ENCODE peak calls at places on chromosomes 11 and 22, in four cellular contexts. P, T, Z and H are unnamed samples.

GRCh38 chr11:128153697-128154048 is 433.7 kb downstream of the ETS1 start:
- DNase-seq in Z (no peak), P (no peak), T (no peak), H (no peak)

GRCh38 chr11:65055538-65055937 is 2.8 kb downstream of the NAALADL1 start:
- DNase-seq in Z (no peak), P (no peak), T (no peak), H (no peak)

GRCh38 chr11:126949066-126949945 is 51.3 kb downstream of the KIRREL3 start:
- DNase-seq in T (no peak), P (no peak), Z (peak; percentile 14), H (no peak)

GRCh38 chr11:94706211-94706610 is 61.9 kb upstream of the AMOTL1 start:
- DNase-seq in P (no peak), T (no peak), Z (peak; percentile 48), H (no peak)

GRCh38 chr11:129728571-129728970 is 87.1 kb upstream of the TMEM45B start:
- DNase-seq in T (no peak), Z (peak; percentile 76), P (no peak), H (no peak)

GRCh38 chr11:30889116-30889765 is 303.1 kb upstream of the MPPED2 start:
- DNase-seq in T (no peak), Z (no peak), P (no peak), H (no peak)

GRCh38 chr11:123145220-123145619 is 49.8 kb downstream of the CLMP start:
- DNase-seq in T (no peak), Z (no peak), P (no peak), H (no peak)

GRCh38 chr11:12201016-12201985 is 90.9 kb downstream of the MICAL2 start:
- DNase-seq in P (peak; percentile 98), T (no peak), Z (no peak), H (no peak)

GRCh38 chr11:115765803-115766239 is 261.6 kb upstream of the CADM1 start:
- DNase-seq in T (no peak), P (no peak), Z (no peak), H (no peak)

GRCh38 chr22:37639771-37640590 is 512 bp downstream of the SH3BP1 start:
- DNase-seq in Z (no peak), P (no peak), T (no peak), H (no peak)

GRCh38 chr22:45726081-45726480 is 54.4 kb downstream of the ATXN10 start:
- DNase-seq in Z (no peak), P (no peak), T (no peak), H (no peak)

GRCh38 chr22:39677967-39678366 is 107.4 kb downstream of the CACNA1I start:
- DNase-seq in P (no peak), Z (no peak), T (no peak), H (no peak)

GRCh38 chr11:78694152-78694551 is 119.5 kb upstream of the NARS2 start:
- DNase-seq in P (no peak), T (no peak), Z (no peak), H (no peak)

GRCh38 chr22:26109686-26110315 is 59.5 kb upstream of the SEZ6L start:
- DNase-seq in Z (no peak), P (no peak), T (no peak), H (no peak)

GRCh38 chr11:75734491-75735180 is 17.0 kb downstream of the MOGAT2 start:
- DNase-seq in Z (peak; percentile 16), P (no peak), T (no peak), H (no peak)

GRCh38 chr11:116615211-116615865 is 157.4 kb downstream of the BUD13 start:
- DNase-seq in T (no peak), Z (no peak), P (no peak), H (no peak)

GRCh38 chr22:49861642-49862407 is 8.2 kb downstream of the ZBED4 start:
- DNase-seq in T (no peak), P (no peak), Z (no peak), H (no peak)

GRCh38 chr11:45737056-45737455 is 67.9 kb upstream of the SLC35C1 start:
- DNase-seq in P (no peak), Z (no peak), T (no peak), H (no peak)

GRCh38 chr11:45593992-45594391 is 71.4 kb downstream of the CHST1 start:
- DNase-seq in Z (no peak), P (no peak), T (no peak), H (no peak)

GRCh38 chr11:63904743-63905142 is 12.2 kb downstream of the RCOR2 start:
- DNase-seq in P (no peak), T (no peak), Z (no peak), H (no peak)

GRCh38 chr11:35373284-35373933 is 45.9 kb downstream of the SLC1A2 start:
- DNase-seq in P (no peak), Z (no peak), T (no peak), H (no peak)

GRCh38 chr11:76770642-76771445 is 12.3 kb upstream of the TSKU start:
- DNase-seq in P (peak; percentile 94), T (no peak), Z (no peak), H (no peak)

GRCh38 chr11:97742717-97743116 is 1278.0 kb upstream of the CNTN5 start:
- DNase-seq in Z (no peak), T (no peak), P (no peak), H (no peak)

GRCh38 chr11:70105369-70105754 is 27.2 kb downstream of the ANO1 start:
- DNase-seq in P (no peak), Z (no peak), T (no peak), H (no peak)

GRCh38 chr11:123018702-123019101 is 37.1 kb upstream of the BSX start:
- DNase-seq in T (no peak), P (no peak), Z (no peak), H (no peak)

GRCh38 chr22:48709976-48710375 is 1117.7 kb downstream of the BRD1 start:
- DNase-seq in T (no peak), P (no peak), Z (no peak), H (no peak)

GRCh38 chr22:22074634-22075381 is 92.2 kb upstream of the TOP3B start:
- DNase-seq in P (no peak), T (no peak), Z (no peak), H (no peak)

GRCh38 chr11:36002196-36002595 is 58.3 kb downstream of the LDLRAD3 start:
- DNase-seq in Z (no peak), P (no peak), T (no peak), H (no peak)

GRCh38 chr11:17745032-17745772 is 10.6 kb downstream of the KCNC1 start:
- DNase-seq in Z (no peak), T (no peak), P (no peak), H (no peak)

GRCh38 chr22:16800358-16800757 is 24.9 kb downstream of the XKR3 start:
- DNase-seq in T (no peak), Z (no peak), P (no peak), H (no peak)

GRCh38 chr11:73262851-73263495 is 9.2 kb upstream of the P2RY6 start:
- DNase-seq in T (no peak), P (no peak), Z (no peak), H (no peak)

GRCh38 chr22:39287076-39287743 is 32.2 kb downstream of the RPL3 start:
- DNase-seq in T (no peak), P (no peak), Z (no peak), H (no peak)